ENCODE peak calls at places on chromosomes 6 and 20, in four cellular contexts. M is IMR-90, D is PC-3, U is tibial artery. V is an unnamed sample. For H3K4me1, the result is how much of the 10 kb centered on the place peaks cover.

GRCh38 chr20:48238781-48239180 is 453.5 kb upstream of the SULF2 start:
- DNase-seq in D (no peak), U (no peak), M (peak), V (no peak)

GRCh38 chr6:170106906-170107525 is 183.9 kb downstream of the DLL1 start:
- DNase-seq in M (no peak), D (no peak), U (peak), V (no peak)

GRCh38 chr20:61558726-61559125 is 306.7 kb downstream of the CDH4 start:
- DNase-seq in D (no peak), M (peak), U (no peak), V (no peak)

GRCh38 chr6:46925563-46926253 is 4.0 kb upstream of the ADGRF5 start:
- DNase-seq in D (peak), U (peak), M (peak), V (peak)

GRCh38 chr6:46655803-46656202 is 3.0 kb downstream of the SLC25A27 start:
- DNase-seq in U (no peak), D (peak), M (no peak), V (no peak)

GRCh38 chr6:17865798-17866725 is 121.4 kb downstream of the KIF13A start:
- DNase-seq in D (peak), M (peak), U (peak), V (peak)

GRCh38 chr20:23095504-23095903 is 9.4 kb upstream of the CD93 start:
- DNase-seq in M (no peak), D (no peak), U (no peak), V (no peak)

GRCh38 chr6:139762587-139763031 is 388.2 kb upstream of the CITED2 start:
- DNase-seq in U (no peak), M (peak), D (peak), V (no peak)

GRCh38 chr6:22717906-22718305 is 148.5 kb downstream of the HDGFL1 start:
- DNase-seq in U (no peak), M (no peak), D (peak), V (peak)

GRCh38 chr6:156068870-156069269 is 613.2 kb upstream of the NOX3 start:
- DNase-seq in D (no peak), U (no peak), M (no peak), V (no peak)

GRCh38 chr6:37171141-37171969 is 1.4 kb downstream of the PIM1 start:
- DNase-seq in D (peak), U (peak), M (peak), V (peak)

GRCh38 chr20:64152906-64153305 is 11.3 kb upstream of the MYT1 start:
- DNase-seq in D (no peak), U (no peak), M (no peak), V (no peak)

GRCh38 chr6:113796040-113796439 is 61.1 kb upstream of the MARCKS start:
- DNase-seq in D (no peak), M (no peak), U (no peak), V (no peak)

GRCh38 chr20:32513031-32513866 is 71.9 kb downstream of the NOL4L start:
- DNase-seq in D (no peak), M (no peak), U (no peak), V (no peak)

GRCh38 chr6:150576651-150577226 is 22.9 kb upstream of the PLEKHG1 start:
- DNase-seq in U (no peak), D (no peak), M (no peak), V (no peak)

GRCh38 chr6:85810558-85810957 is 167.9 kb upstream of the SYNCRIP start:
- DNase-seq in U (no peak), D (no peak), M (no peak), V (no peak)

GRCh38 chr20:47051936-47052566 is 157.4 kb downstream of the EYA2 start:
- DNase-seq in D (no peak), M (no peak), U (no peak), V (no peak)

GRCh38 chr6:83615025-83615999 is 93.6 kb downstream of the SNAP91 start:
- DNase-seq in U (no peak), D (peak), M (peak), V (no peak)

DNA sequence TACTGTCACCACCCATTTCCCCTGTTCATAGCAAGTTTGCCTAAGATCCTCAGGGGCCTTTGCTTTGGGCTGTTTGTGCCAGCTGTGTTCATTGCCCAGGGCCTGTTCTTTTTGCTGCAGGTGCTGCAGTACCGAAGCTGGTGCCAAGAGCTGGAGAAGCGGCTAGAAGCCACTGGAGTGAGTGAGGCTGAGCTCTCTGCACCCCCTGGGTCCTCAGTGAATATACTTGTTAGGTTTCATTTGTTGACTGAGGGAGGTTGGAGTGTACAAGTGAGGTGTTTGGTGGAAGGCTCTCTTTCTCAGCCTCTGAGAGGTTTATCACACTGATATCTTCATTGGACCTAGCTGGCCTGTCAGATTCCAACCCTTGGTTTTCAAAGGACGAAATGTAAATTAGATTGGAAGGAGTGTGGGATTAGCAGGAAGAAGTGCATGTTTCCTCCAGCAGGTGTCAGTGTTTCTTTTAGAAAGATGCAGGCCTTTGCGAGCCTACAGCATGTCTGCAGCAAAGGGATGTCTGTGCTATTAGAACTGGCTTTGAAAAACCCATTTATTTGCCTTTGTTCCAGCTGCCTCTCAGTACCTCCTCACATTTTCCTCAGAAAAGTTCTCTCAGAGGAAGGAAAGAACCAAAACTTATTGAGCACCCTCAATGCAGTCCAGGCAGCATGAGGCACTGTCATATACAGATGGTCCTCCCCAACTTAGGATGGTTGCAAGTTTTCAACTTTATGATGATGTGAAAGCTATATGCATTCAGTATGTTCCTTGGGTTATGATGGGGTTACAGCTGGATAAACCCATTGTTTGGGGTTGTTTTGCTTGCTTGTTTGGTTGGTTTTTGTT is 8.3 kb downstream of the CEP250 start:
- DNase-seq in D (peak), M (peak), U (peak), V (no peak)
- H3K4me1 ChIP-seq in D (under half), M (under half), U (under half), V (under half)

DNA sequence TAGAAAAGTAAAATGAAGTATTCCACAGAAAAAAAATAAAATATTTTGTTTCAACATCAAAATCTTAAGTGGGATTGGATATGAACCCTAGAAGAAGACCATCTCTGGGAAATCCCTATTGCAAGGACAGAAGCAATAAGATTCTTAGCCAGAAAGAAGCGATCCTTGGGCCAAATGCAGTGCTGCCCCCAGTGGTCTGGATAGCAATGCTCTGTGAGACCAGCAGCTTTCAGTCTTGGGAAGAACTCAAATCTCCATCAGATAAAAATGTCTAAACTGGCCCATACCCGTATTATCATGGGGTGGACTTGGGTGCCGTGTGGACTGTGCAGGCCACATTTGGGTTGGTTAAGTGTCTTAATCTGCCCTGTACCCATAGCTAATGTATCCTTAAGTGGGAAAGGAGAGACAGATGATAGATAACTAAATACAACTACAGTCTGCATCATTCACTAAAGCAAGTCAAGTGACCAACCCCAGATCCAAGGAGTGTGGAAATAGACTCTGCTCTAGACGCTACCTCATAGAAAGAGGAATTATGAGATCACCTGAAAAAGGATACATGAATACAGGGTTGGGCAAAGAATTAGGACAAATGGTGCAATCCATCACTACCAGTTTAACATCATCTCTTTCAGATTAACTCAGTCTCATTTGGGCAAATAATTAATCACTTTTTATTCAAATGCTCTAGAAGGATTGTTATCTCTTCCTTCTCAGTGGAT is 38.9 kb upstream of the SNAP25 start:
- DNase-seq in U (no peak), D (peak), M (peak), V (no peak)
- TF ChIP-seq CTCF in U (no peak), D (peak), M (peak), V (peak)

GRCh38 chr20:888057-888456 is 28.1 kb downstream of the ANGPT4 start:
- DNase-seq in U (peak), D (no peak), M (no peak), V (no peak)
- H3K4me1 ChIP-seq in U (half or more), D (under half), M (under half), V (under half)

GRCh38 chr20:44207066-44207723 is 3.4 kb downstream of the OSER1 start:
- DNase-seq in D (no peak), M (peak), U (no peak), V (no peak)
- TF ChIP-seq CTCF in D (no peak), M (no peak), U (no peak), V (no peak)

DNA sequence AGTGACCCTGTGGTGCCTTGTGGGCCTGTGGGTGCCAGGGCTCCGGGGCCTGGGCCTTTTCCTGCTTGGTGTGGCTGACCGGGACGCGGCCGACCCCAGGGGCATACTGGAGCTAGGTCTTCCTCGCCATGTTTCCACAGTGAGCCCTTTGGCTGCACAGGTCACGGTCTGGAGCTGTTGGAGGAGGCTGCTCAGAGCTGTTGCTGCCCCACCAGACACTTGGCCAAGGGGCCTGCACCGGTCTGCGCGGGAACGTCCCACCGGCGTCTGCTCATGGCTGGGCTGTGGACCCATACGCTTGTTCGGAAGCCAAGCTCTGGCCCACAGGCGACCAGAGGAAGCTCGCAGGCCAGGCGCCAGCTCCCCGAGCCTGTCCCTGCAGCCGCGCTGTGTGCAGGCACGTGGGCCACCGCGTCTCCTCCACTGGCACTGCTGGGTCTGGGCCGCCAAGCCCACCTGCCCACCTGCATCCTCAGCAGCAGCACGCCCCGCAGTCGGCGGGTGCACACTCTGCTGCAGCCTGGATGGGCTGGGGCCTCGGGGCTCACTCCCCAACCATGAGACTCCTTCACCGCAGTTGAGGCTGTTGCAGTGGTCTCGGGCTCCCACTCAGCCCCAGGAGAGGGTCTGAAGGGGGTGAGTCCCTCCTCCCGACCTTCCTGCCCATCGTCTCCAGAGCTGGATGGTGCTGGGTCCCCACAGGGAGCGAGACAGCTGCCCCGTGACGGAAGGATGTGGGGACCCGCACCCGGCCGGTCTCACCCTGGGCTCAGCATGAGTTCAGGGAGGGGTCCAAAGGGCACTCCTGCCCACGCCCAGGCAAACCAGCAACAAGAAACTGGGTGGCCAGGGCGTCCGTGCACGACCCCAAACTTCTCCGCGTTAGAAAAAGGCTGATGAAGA is 15.5 kb upstream of the TCFL5 start:
- DNase-seq in D (no peak), M (no peak), U (peak), V (peak)
- H3K4me1 ChIP-seq in D (under half), M (under half), U (under half), V (under half)

DNA sequence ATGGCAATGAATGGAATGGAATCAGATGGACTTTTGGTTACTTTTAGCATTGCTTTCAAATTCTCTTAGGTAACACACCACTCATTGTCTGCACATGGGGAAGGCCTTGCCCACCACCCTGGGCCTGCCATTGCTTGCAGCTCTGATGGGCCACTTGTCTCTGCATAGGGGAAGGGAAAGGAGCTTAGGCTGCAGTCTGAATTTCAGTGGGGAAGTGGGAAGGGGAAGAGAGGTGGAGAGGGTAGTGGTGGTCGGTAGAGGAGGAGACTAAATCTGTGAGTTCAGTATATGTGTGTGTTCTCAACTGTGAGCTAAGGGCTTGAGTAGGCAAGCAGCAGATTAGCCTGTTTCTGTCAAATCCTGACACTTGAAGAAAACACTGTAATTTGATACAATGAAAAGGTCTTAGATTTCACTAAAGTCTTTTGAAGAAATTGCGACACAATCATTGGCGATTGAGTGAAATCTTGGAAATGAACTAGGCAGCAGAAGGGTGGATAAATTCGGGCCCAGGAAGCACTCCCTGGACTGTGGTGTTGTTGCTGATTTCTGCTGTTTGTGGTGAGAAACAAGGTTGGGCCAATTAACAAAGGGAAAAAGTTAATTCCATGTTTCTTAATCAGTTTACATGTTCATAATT is 80.6 kb downstream of the OTOR start:
- DNase-seq in U (no peak), M (peak), D (peak), V (no peak)
- TF ChIP-seq CTCF in U (no peak), M (no peak), D (no peak), V (no peak)

GRCh38 chr6:157556671-157557430 is 175.9 kb downstream of the ZDHHC14 start:
- DNase-seq in D (no peak), U (no peak), M (no peak), V (no peak)
- H3K4me1 ChIP-seq in D (under half), U (under half), M (under half), V (under half)

DNA sequence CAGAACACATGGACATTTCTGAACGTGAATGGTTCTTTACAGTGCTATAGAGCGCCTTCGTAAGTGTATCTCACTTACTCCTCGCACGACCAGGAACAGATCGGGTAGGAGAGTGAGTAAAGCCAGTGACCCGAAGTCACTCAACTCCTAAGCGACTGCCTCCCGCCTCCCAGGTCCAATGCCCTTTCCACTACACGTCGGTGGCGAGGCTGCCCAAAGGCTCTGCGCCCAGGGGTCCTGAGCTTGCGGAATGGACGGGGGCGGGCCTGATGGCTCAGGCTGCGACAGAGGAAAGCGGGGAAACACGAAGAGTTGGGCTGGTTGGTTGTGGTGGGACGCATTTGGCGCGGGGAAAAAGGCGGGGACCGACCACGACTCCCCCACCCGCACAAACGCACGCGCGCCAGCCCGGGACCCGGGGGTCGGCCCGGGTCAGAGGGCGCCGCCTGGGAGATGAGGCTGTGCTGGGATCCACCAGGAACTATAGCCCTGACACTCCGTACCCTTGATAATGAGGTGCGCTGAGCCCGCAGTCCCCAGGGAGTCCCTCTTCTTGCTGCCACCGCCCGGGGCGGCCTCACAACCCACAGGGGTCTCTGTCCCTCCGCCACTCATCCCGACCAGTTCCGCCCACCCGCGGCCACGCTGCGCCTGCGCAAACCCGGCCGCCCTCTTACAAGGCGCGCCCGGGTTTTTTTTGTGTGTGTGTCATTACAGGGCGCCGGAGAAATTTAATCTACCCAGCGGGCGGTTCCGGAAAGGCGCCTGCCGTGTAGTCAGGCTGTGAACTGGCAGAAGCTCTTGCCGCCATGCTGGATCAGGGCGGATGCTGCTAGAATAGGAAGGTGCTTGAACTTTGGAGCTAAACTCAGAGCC is at the start of gene BLOC1S5:
- DNase-seq in D (peak), U (peak), M (peak), V (peak)
- TF ChIP-seq CTCF in D (no peak), U (peak), M (peak), V (no peak)

GRCh38 chr20:59942245-59942644 is 2.1 kb downstream of the FAM217B start:
- DNase-seq in M (no peak), U (no peak), D (no peak), V (no peak)

GRCh38 chr20:59940129-59940955 is at the start of the genes FAM217B and PPP1R3D:
- DNase-seq in D (peak), U (peak), M (peak), V (peak)

GRCh38 chr20:59939879-59940128 is 301 bp downstream of the PPP1R3D start:
- DNase-seq in U (peak), M (peak), D (no peak), V (peak)

GRCh38 chr20:59939052-59939878 is 840 bp downstream of the PPP1R3D start:
- DNase-seq in M (no peak), U (no peak), D (peak), V (peak)

DNA sequence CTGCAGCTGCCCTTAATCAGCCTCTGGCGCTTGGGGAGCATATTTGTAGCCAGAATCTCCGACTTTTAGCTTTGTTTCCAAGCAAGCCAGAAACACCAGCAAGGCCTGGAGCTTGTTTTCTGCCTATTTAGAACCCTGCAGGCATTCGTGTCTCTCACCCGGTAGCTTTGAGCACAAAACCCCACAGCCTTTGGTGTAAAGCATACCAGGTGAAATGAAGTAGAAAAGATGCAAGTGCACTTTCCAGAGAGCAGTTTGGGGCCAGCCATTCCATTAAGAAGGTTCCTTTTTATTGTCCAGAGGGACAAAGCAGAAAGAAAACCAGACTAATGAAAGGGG is 736 bp downstream of the FAM217B start:
- DNase-seq in M (no peak), U (no peak), D (no peak), V (no peak)
- H3K4me1 ChIP-seq in M (under half), U (under half), D (under half), V (half or more)

GRCh38 chr20:33890557-33890956 is 79.4 kb downstream of the CHMP4B start:
- DNase-seq in M (no peak), D (no peak), U (no peak), V (no peak)
- TF ChIP-seq CTCF in M (no peak), D (no peak), U (no peak), V (no peak)

V was measured in psoas muscle.